ENCODE peak calls at places on chromosomes 2 and 18, in ten cellular contexts. Z is mucosa of descending colon; T is A172; V is posterior vena cava; U is activated CD4-positive, alpha-beta T cell treated with anti-CD3 and anti-CD28 coated beads, Interleukin-2, amount 50 U/mL, for 1 hour; D is stimulated activated naive B cell treated with anti-CD40 and anti-IgM and Interleukin-4, amounts not matched to agents 10 μg/mL and 1 μg/mL and 100 μg/mL, for 72 hours; F is OCI-LY7; M is iris pigment epithelial cell; G is NCI-H774; N is stimulated activated CD4-positive, alpha-beta T cell treated with anti-CD3 and anti-CD28 coated beads, TNF-alpha, amount 100 ng/mL, for 24 hours. S is an unnamed sample.

GRCh38 chr2:45541450-45541849 is 69.6 kb downstream of the SRBD1 start:
- DNase-seq in Z (no peak), T (no peak), V (no peak), U (no peak), D (no peak), F (peak; percentile 28), M (no peak), G (no peak), N (no peak), S (no peak)

GRCh38 chr2:24451805-24452498 is 39.1 kb upstream of the NCOA1 start:
- DNase-seq in Z (no peak), T (no peak), V (no peak), U (no peak), D (no peak), F (no peak), M (no peak), G (no peak), N (no peak), S (no peak)

GRCh38 chr18:66167829-66168463 is 417.1 kb downstream of the CDH7 start:
- DNase-seq in Z (no peak), T (no peak), V (no peak), U (no peak), D (no peak), F (no peak), M (no peak), G (no peak), N (no peak), S (no peak)

GRCh38 chr2:223758131-223758840 is 79.1 kb downstream of the AP1S3 start:
- DNase-seq in Z (no peak), T (no peak), V (no peak), U (no peak), D (no peak), F (no peak), M (no peak), G (no peak), N (no peak), S (peak; percentile 20)

GRCh38 chr2:160489096-160489495 is 4.5 kb downstream of the RBMS1 start:
- DNase-seq in Z (no peak), T (no peak), V (no peak), U (no peak), D (no peak), F (no peak), M (peak; percentile 66), G (no peak), N (no peak), S (no peak)

GRCh38 chr2:159807183-159808037 is 9.4 kb upstream of the CD302 start:
- DNase-seq in Z (no peak), T (peak; percentile 46), V (no peak), U (no peak), D (no peak), F (peak; percentile 47), M (peak; percentile 58), G (no peak), N (no peak), S (peak; percentile 45)

GRCh38 chr2:26185304-26185928 is 12.5 kb downstream of the GAREM2 start:
- DNase-seq in Z (no peak), T (no peak), V (no peak), U (no peak), D (no peak), F (no peak), M (no peak), G (no peak), N (no peak), S (no peak)

GRCh38 chr2:128158171-128158570 is 67.2 kb downstream of the UGGT1 start:
- DNase-seq in Z (no peak), T (no peak), V (no peak), U (no peak), D (no peak), F (no peak), M (no peak), G (no peak), N (no peak), S (no peak)

GRCh38 chr2:206981089-206981674 is 41.9 kb downstream of the CPO start:
- DNase-seq in Z (no peak), T (no peak), V (no peak), U (no peak), D (no peak), F (no peak), M (no peak), G (no peak), N (no peak), S (no peak)

GRCh38 chr2:234795974-234796690 is 155.7 kb upstream of the SH3BP4 start:
- DNase-seq in Z (no peak), T (no peak), V (no peak), U (no peak), D (no peak), F (no peak), M (no peak), G (peak; percentile 73), N (no peak), S (no peak)

GRCh38 chr2:108364676-108365297 is 13.0 kb upstream of the SULT1C4 start:
- DNase-seq in Z (no peak), T (no peak), V (no peak), U (no peak), D (no peak), F (no peak), M (peak; percentile 43), G (no peak), N (no peak), S (no peak)

GRCh38 chr18:57819671-57820460 is 16.8 kb upstream of the ATP8B1 start:
- DNase-seq in Z (no peak), T (peak; percentile 92), V (no peak), U (no peak), D (no peak), F (no peak), M (peak; percentile 94), G (peak; percentile 86), N (no peak), S (no peak)

S was measured in COR-L47.